ENCODE peak calls at places on chromosomes 3 and 15, in five cellular contexts. K is WTC11, E is A549, P is endothelial cell of umbilical vein, G is HepG2. U is an unnamed sample.
A peak's percentile ranks its signal among the peaks of the same experiment; 100 is the strongest.

GRCh38 chr15:94306700-94307650 is 75.6 kb downstream of the MCTP2 start:
- DNase-seq in P (no peak), K (no peak), G (no peak), E (no peak), U (no peak)

GRCh38 chr3:107068980-107069379 is 308.3 kb upstream of the CCDC54 start:
- DNase-seq in K (no peak), G (no peak), E (no peak), P (peak; percentile 73), U (no peak)

GRCh38 chr3:30933478-30934207 is 39.2 kb upstream of the GADL1 start:
- DNase-seq in E (no peak), P (no peak), K (no peak), G (no peak), U (no peak)

GRCh38 chr3:53140575-53141467 is 10.6 kb upstream of the RFT1 start:
- DNase-seq in K (no peak), E (no peak), P (no peak), G (no peak), U (no peak)

GRCh38 chr3:113243846-113244245 is 32.5 kb downstream of the BOC start:
- DNase-seq in G (no peak), E (no peak), P (no peak), K (no peak), U (peak; percentile 7)

GRCh38 chr3:70982274-70982673 is 601.3 kb downstream of the FOXP1 start:
- DNase-seq in G (no peak), P (no peak), K (no peak), E (no peak), U (no peak)

GRCh38 chr3:100838157-100838556 is 128.9 kb downstream of the TFG start:
- DNase-seq in K (no peak), G (no peak), P (no peak), E (no peak), U (no peak)

GRCh38 chr15:70857547-70858265 is 3.7 kb upstream of the LARP6 start:
- DNase-seq in P (no peak), K (no peak), G (no peak), E (no peak), U (no peak)

GRCh38 chr15:69074843-69075224 is 60.3 kb downstream of the NOX5 start:
- DNase-seq in K (no peak), P (peak; percentile 30), G (no peak), E (no peak), U (no peak)

GRCh38 chr3:137692803-137693431 is 71.2 kb upstream of the SOX14 start:
- DNase-seq in G (peak; percentile 31), P (no peak), K (peak; percentile 80), E (no peak), U (peak; percentile 9)

GRCh38 chr3:172134352-172134751 is 95.0 kb downstream of the FNDC3B start:
- DNase-seq in K (no peak), E (no peak), P (no peak), G (no peak), U (no peak)

GRCh38 chr3:60917136-60917535 is 334.1 kb downstream of the FHIT start:
- DNase-seq in P (no peak), G (no peak), E (no peak), K (no peak), U (peak; percentile 1)

GRCh38 chr3:72310028-72310987 is 525.4 kb upstream of the PROK2 start:
- DNase-seq in K (no peak), E (no peak), P (peak; percentile 97), G (peak; percentile 16), U (no peak)

GRCh38 chr3:8560608-8561007 is 59.0 kb downstream of the LMCD1 start:
- DNase-seq in K (no peak), P (no peak), G (no peak), E (no peak), U (no peak)

GRCh38 chr3:140198242-140198641 is 263.3 kb downstream of the CLSTN2 start:
- DNase-seq in E (no peak), P (no peak), G (no peak), K (no peak), U (no peak)

GRCh38 chr3:194536883-194537637 is 50.3 kb upstream of the ATP13A3 start:
- DNase-seq in G (peak; percentile 70), K (no peak), P (peak; percentile 74), E (no peak), U (no peak)

GRCh38 chr3:41365973-41366372 is 166.7 kb downstream of the CTNNB1 start:
- DNase-seq in K (peak; percentile 19), G (no peak), P (no peak), E (no peak), U (no peak)

GRCh38 chr3:64686446-64686908 is 1.3 kb downstream of the ADAMTS9 start:
- DNase-seq in K (peak; percentile 20), P (peak; percentile 77), G (peak; percentile 18), E (peak; percentile 14), U (no peak)

GRCh38 chr3:2875699-2876098 is 234.5 kb downstream of the IL5RA start:
- DNase-seq in P (no peak), G (no peak), E (no peak), K (no peak), U (no peak)

GRCh38 chr3:20008646-20009045 is 3.4 kb downstream of the PP2D1 start:
- DNase-seq in E (no peak), P (no peak), G (no peak), K (no peak), U (no peak)

GRCh38 chr3:160686955-160687535 is 10.1 kb downstream of the ARL14 start:
- DNase-seq in G (peak; percentile 6), P (peak; percentile 39), K (no peak), E (no peak), U (peak; percentile 23)

GRCh38 chr15:101006931-101007687 is 88.0 kb downstream of the LRRK1 start:
- DNase-seq in K (peak; percentile 86), G (peak; percentile 68), P (peak; percentile 75), E (peak; percentile 97), U (peak; percentile 86)

GRCh38 chr15:40108061-40108854 is 421 bp downstream of the BMF start:
- DNase-seq in G (no peak), K (no peak), P (peak; percentile 47), E (peak; percentile 44), U (no peak)

GRCh38 chr3:151838574-151839312 is 24.8 kb downstream of the AADAC start:
- DNase-seq in K (peak; percentile 22), E (peak; percentile 27), P (peak; percentile 74), G (peak; percentile 77), U (peak; percentile 43)

GRCh38 chr15:44038801-44039200 is 156.3 kb downstream of the FRMD5 start:
- DNase-seq in K (peak; percentile 51), P (no peak), G (peak; percentile 11), E (no peak), U (no peak)

GRCh38 chr15:65254237-65254820 is 32.4 kb downstream of the PARP16 start:
- DNase-seq in G (no peak), E (no peak), K (no peak), P (no peak), U (no peak)

GRCh38 chr15:65263313-65263712 is 23.4 kb downstream of the PARP16 start:
- DNase-seq in K (no peak), P (no peak), G (no peak), E (no peak), U (no peak)

GRCh38 chr15:65259367-65259781 is 27.3 kb downstream of the PARP16 start:
- DNase-seq in E (no peak), P (no peak), G (no peak), K (no peak), U (no peak)

GRCh38 chr15:65258370-65258769 is 28.3 kb downstream of the PARP16 start:
- DNase-seq in P (no peak), E (no peak), G (no peak), K (no peak), U (no peak)

GRCh38 chr15:65258863-65259262 is 27.8 kb downstream of the PARP16 start:
- DNase-seq in G (no peak), K (no peak), E (no peak), P (no peak), U (no peak)
- TF ChIP-seq JUN in G (no peak), K (no peak), E (no peak), P (no peak), U (no peak)

GRCh38 chr15:74593122-74593521 is 22.5 kb upstream of the CLK3 start:
- DNase-seq in P (no peak), K (no peak), G (peak; percentile 32), E (no peak), U (no peak)

GRCh38 chr15:74594455-74594854 is 21.2 kb upstream of the CLK3 start:
- DNase-seq in G (no peak), K (no peak), E (no peak), P (no peak), U (no peak)

GRCh38 chr15:74592222-74592621 is 23.4 kb upstream of the CLK3 start:
- DNase-seq in G (no peak), P (no peak), E (no peak), K (no peak), U (no peak)

GRCh38 chr15:74598126-74598842 is 17.4 kb upstream of the CLK3 start:
- DNase-seq in P (peak; percentile 92), G (peak; percentile 84), E (peak; percentile 93), K (peak; percentile 91), U (peak; percentile 99)

GRCh38 chr15:74595271-74595670 is 20.4 kb upstream of the CLK3 start:
- DNase-seq in P (no peak), E (no peak), K (no peak), G (no peak), U (no peak)
- TF ChIP-seq JUN in P (no peak), E (no peak), K (no peak), G (no peak), U (no peak)

DNA sequence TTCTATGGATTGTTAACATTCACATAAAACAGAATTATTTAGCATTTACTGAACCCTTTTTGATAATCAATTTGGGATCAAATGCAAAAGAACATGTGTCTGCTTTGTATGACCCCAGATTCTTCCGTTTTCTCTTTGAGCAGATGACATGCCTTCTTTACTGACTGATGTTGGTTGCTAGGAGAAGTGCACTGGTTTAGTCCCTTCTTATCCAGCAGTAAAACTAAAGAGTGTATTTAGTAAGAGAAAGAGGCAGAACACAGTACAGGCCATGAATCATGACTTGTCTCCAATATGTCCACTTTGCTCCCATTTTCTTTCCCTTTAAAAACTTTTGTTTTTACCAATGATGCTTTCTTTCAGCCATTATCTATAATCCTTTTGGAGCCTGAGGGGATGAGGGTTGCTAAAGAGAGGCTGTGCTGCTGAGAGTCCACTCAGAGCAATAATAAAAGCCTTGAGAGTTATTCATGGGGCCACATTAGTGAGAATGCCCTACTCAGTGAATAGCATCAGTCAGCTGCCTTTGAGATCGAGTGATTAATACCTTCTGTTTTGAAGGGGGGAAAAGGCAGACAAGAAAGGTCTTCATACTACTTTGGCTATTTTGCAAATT is 12.1 kb downstream of the ROBO2 start:
- DNase-seq in P (no peak), E (no peak), G (no peak), K (no peak), U (no peak)
- TF ChIP-seq JUN in P (no peak), E (no peak), G (no peak), K (no peak), U (no peak)

DNA sequence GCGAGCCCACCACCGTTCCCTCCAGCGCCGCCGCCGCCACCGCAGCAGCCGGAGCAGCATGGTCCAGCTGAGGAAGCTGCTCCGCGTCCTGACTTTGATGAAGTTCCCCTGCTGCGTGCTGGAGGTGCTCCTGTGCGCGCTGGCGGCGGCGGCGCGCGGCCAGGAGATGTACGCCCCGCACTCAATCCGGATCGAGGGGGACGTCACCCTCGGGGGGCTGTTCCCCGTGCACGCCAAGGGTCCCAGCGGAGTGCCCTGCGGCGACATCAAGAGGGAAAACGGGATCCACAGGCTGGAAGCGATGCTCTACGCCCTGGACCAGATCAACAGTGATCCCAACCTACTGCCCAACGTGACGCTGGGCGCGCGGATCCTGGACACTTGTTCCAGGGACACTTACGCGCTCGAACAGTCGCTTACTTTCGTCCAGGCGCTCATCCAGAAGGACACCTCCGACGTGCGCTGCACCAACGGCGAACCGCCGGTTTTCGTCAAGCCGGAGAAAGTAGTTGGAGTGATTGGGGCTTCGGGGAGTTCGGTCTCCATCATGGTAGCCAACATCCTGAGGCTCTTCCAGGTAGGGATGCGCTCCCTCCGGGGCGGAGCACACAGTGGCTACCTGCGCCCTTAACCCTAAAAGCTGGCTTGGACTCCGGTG is 545 bp downstream of the GRM7 start:
- DNase-seq in E (no peak), G (no peak), P (no peak), K (peak; percentile 14), U (no peak)
- TF ChIP-seq JUN in E (no peak), G (no peak), P (no peak), K (no peak), U (no peak)

U was measured in K562.